ENCODE peak calls at places on chromosomes 5 and 9, in nine cellular contexts. V is suprapubic skin, D is heart right ventricle, C is esophagus muscularis mucosa, W is BE2C, I is tibial artery, Y is psoas muscle, K is upper lobe of left lung, L is IMR-90. A is an unnamed sample. For H3K36me3 and H3K27me3, the result is how much of the 10 kb centered on the place peaks cover.

GRCh38 chr9:34809504-34810186 is 99.7 kb upstream of the CCL21 start:
- DNase-seq in V (no peak), D (no peak), C (peak), W (no peak), I (no peak), Y (no peak), K (no peak), L (peak), A (no peak)

GRCh38 chr5:138603521-138603920 is 28.3 kb upstream of the HSPA9 start:
- DNase-seq in V (no peak), D (no peak), C (no peak), W (no peak), I (peak), Y (no peak), K (no peak), L (peak), A (no peak)

GRCh38 chr5:141149812-141150211 is at the start of gene PCDHB6:
- DNase-seq in V (no peak), D (no peak), C (no peak), W (peak), I (no peak), Y (no peak), K (no peak), L (peak), A (no peak)

GRCh38 chr9:123929870-123930831 is at the start of gene DENND1A:
- DNase-seq in V (peak), D (peak), C (peak), W (peak), I (peak), Y (peak), K (peak), L (peak), A (peak)

GRCh38 chr9:98998441-98999151 is 54.9 kb downstream of the COL15A1 start:
- DNase-seq in V (peak), D (peak), C (no peak), W (peak), I (peak), Y (peak), K (peak), L (peak), A (no peak)

GRCh38 chr5:128896675-128897074 is 68.6 kb upstream of the SLC27A6 start:
- DNase-seq in V (no peak), D (no peak), C (no peak), W (no peak), I (no peak), Y (no peak), K (no peak), L (no peak), A (no peak)

GRCh38 chr5:73451218-73452130 is 2.9 kb upstream of the FOXD1 start:
- DNase-seq in V (no peak), D (peak), C (no peak), W (peak), I (peak), Y (peak), K (peak), L (peak), A (no peak)

GRCh38 chr5:59209758-59210359 is 627.0 kb downstream of the RAB3C start:
- DNase-seq in V (no peak), D (no peak), C (no peak), W (peak), I (no peak), Y (no peak), K (no peak), L (peak), A (peak)

GRCh38 chr5:111667128-111667756 is 89.8 kb downstream of the NREP start:
- DNase-seq in V (no peak), D (no peak), C (no peak), W (no peak), I (no peak), Y (no peak), K (no peak), L (no peak), A (no peak)

GRCh38 chr5:58502032-58502431 is 10.8 kb downstream of the GAPT start:
- DNase-seq in V (no peak), D (no peak), C (no peak), W (no peak), I (no peak), Y (no peak), K (no peak), L (no peak), A (no peak)

GRCh38 chr5:157915638-157916037 is 56.7 kb upstream of the CLINT1 start:
- DNase-seq in V (no peak), D (peak), C (no peak), W (peak), I (peak), Y (peak), K (peak), L (peak), A (no peak)

GRCh38 chr5:103428411-103428871 is 134.1 kb downstream of the NUDT12 start:
- DNase-seq in V (no peak), D (peak), C (no peak), W (peak), I (no peak), Y (peak), K (no peak), L (peak), A (peak)

GRCh38 chr9:88818495-88819201 is 172.6 kb upstream of the S1PR3 start:
- DNase-seq in V (no peak), D (peak), C (peak), W (peak), I (no peak), Y (no peak), K (no peak), L (peak), A (no peak)

GRCh38 chr5:137617806-137618205 is 118.1 kb downstream of the KLHL3 start:
- DNase-seq in V (no peak), D (no peak), C (no peak), W (no peak), I (no peak), Y (no peak), K (no peak), L (peak), A (no peak)

GRCh38 chr9:114754574-114754973 is 51.3 kb downstream of the TNFSF15 start:
- DNase-seq in V (no peak), D (no peak), C (no peak), W (no peak), I (no peak), Y (no peak), K (no peak), L (no peak), A (no peak)

GRCh38 chr5:157371655-157372471 is 88.2 kb upstream of the NIPAL4 start:
- DNase-seq in V (no peak), D (no peak), C (no peak), W (no peak), I (no peak), Y (no peak), K (no peak), L (peak), A (peak)

GRCh38 chr5:137201876-137202275 is 297.2 kb downstream of the SPOCK1 start:
- DNase-seq in V (no peak), D (no peak), C (no peak), W (no peak), I (no peak), Y (no peak), K (no peak), L (peak), A (no peak)

GRCh38 chr9:2645569-2645968 is 24.0 kb downstream of the VLDLR start:
- DNase-seq in V (no peak), D (no peak), C (no peak), W (no peak), I (no peak), Y (no peak), K (no peak), L (no peak), A (no peak)

GRCh38 chr5:132659598-132660493 is 1.9 kb downstream of the IL13 start:
- DNase-seq in V (no peak), D (no peak), C (no peak), W (no peak), I (no peak), Y (no peak), K (no peak), L (no peak), A (no peak)

GRCh38 chr9:124946167-124946566 is 5.3 kb upstream of the GOLGA1 start:
- DNase-seq in V (no peak), D (no peak), C (no peak), W (no peak), I (no peak), Y (no peak), K (no peak), L (no peak), A (no peak)

GRCh38 chr9:124939944-124940343 is 939 bp downstream of the GOLGA1 start:
- DNase-seq in V (no peak), D (no peak), C (no peak), W (no peak), I (no peak), Y (no peak), K (no peak), L (no peak), A (no peak)

GRCh38 chr9:124940521-124940893 is 376 bp downstream of the GOLGA1 start:
- DNase-seq in V (no peak), D (no peak), C (peak), W (peak), I (no peak), Y (no peak), K (no peak), L (no peak), A (no peak)

GRCh38 chr9:124940894-124941688 is at the start of gene GOLGA1:
- DNase-seq in V (peak), D (peak), C (peak), W (peak), I (peak), Y (peak), K (peak), L (peak), A (peak)

DNA sequence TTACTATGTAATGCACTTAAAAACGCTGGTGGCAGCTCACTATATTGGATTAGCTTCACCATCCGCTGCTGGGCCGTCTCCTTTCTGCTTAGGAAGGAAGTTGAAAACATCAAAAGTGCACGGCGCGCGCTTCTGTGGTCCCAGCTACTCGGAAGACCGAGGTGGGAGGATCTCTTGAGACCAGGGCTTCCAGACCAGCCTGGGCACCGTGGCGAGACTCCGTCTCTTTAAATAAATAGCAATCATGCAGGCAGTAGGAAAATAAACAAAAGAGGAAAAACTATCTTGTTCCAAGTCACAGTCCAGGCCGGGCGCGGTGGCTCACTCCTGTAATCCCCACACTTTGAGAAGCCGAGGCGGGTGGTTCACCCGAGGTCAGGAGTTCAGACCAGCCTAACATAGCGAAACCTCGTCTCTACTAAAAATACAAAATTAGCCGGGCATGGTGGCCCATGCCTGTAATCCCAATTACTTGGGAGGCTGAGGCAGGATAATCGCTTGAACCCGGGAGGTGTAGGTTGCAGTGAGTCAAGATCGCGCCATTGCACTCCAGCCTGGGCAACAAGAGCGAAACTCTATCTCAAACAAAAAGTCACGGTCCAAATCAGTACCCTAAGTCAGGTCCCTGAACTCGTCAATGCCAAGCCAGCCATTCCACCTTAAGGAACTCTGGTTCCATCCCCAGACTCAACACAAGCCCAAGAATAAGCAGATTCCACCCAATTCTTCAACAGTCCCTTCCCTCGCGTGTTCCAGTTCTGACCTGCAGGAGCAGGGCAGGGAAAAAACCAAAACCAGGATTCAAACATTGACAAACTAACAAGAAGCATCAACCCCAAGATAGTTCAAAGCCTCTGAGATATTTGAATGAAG is 1.0 kb upstream of the GOLGA1 start:
- DNase-seq in V (peak), D (peak), C (peak), W (peak), I (peak), Y (peak), K (peak), L (peak), A (no peak)
- TF ChIP-seq CTCF in V (no peak), D (no peak), C (no peak), W (peak), I (no peak), Y (no peak), K (no peak), L (no peak), A (peak)

GRCh38 chr5:43155394-43156096 is 34.8 kb downstream of the ZNF131 start:
- DNase-seq in V (no peak), D (no peak), C (no peak), W (no peak), I (no peak), Y (no peak), K (no peak), L (no peak), A (no peak)
- H3K36me3 ChIP-seq in V (under half), D (under half), C (under half), W (under half), I (under half), Y (under half), K (under half), L (under half), A (under half)

GRCh38 chr9:33506626-33507370 is 17.3 kb upstream of the ANKRD18B start:
- DNase-seq in V (no peak), D (no peak), C (no peak), W (no peak), I (no peak), Y (no peak), K (no peak), L (peak), A (peak)

DNA sequence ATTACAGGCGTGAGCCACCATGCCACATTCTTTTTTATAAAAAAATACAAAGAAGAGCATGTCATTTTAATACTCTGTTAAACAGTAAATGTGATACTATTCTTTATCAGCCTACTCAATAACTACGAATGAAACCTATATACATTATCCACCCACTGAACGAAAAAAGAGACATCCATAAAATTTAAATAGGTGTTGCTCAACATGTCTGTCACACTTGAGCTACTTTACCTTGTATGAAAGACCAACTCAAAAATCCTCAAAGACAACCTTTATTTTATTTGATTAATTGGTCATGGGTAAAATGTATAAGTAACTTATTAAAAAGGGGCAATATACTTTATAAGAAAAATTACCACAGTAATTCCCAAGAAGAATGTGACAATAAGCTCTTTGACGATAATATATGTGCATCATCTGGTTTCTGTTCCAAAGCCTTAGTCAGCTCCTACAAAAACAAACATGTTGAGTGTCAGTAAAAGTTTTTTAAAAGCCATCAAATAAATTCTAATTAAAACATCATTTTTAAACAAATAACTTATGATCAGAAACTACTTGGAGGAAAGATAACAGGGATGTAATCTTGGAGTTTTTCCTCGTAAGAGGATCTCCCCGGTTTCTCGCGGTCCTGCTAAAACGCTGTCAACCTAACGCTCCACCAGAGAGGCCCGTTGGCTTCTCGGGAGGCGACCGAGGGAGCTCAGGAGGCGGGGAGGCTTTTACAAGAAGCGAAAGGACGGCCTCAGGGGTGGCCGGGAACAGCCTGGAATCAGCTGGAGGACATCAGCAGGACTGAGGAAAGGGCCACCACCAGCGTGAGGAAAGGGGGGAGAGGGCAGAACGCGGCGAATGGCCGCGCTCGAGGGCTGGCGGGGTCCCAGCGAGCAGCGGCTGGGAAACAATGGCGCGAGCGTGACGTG is 13.5 kb upstream of the ANKRD18B start:
- DNase-seq in V (peak), D (peak), C (peak), W (peak), I (peak), Y (peak), K (peak), L (peak), A (no peak)
- H3K27me3 ChIP-seq in V (under half), D (under half), C (under half), W (under half), I (under half), Y (under half), K (under half), L (under half), A (under half)

GRCh38 chr9:127158995-127159801 is 36.8 kb upstream of the ANGPTL2 start:
- DNase-seq in V (no peak), D (peak), C (no peak), W (peak), I (peak), Y (peak), K (peak), L (peak), A (no peak)
- TF ChIP-seq CTCF in V (no peak), D (peak), C (no peak), W (peak), I (no peak), Y (peak), K (no peak), L (peak), A (peak)

DNA sequence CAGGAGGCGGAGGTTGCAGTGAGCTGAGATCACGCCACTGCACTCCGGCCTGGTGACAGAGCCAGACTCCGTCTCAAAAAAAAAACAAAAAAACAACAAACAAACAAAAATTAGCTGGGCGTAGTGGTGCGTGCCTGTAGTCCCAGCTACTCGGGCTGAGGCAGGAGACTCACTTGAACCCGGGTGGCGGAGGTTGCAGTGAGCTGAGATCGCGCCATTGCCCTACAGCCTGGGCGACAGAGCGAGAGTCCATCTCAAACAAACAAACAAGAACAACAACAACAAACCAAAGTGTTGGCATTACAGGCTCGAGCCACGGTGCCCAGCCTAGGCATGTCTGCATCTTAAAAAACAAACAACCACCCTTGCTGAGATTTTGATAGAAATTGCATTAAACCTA is 12.2 kb downstream of the RNF44 start:
- DNase-seq in V (no peak), D (no peak), C (no peak), W (no peak), I (no peak), Y (no peak), K (no peak), L (no peak), A (no peak)
- H3K36me3 ChIP-seq in V (under half), D (under half), C (under half), W (under half), I (under half), Y (under half), K (under half), L (under half), A (under half)